ENCODE peak calls at places on chromosomes 11 and 22, in five cellular contexts. D is 8988T, V is A549, E is spleen, Y is fibroblast of the conjunctiva. Q is an unnamed sample.

GRCh38 chr11:96168623-96169022 is 174.4 kb downstream of the MAML2 start:
- DNase-seq in D (no peak), E (no peak), Y (peak), V (peak), Q (no peak)

GRCh38 chr11:77435972-77436371 is 37.9 kb downstream of the PAK1 start:
- DNase-seq in D (no peak), Y (no peak), E (no peak), V (no peak), Q (no peak)

GRCh38 chr11:81005595-81005994 is 1564.8 kb upstream of the TENM4 start:
- DNase-seq in E (no peak), D (no peak), Y (peak), V (peak), Q (no peak)

GRCh38 chr22:39252461-39253391 is 7.9 kb upstream of the PDGFB start:
- DNase-seq in D (no peak), V (no peak), E (no peak), Y (no peak), Q (no peak)

GRCh38 chr11:55655096-55655495 is 6.9 kb upstream of the OR4C6 start:
- DNase-seq in D (no peak), Y (no peak), E (no peak), V (no peak), Q (no peak)

GRCh38 chr22:37802310-37803194 is 5.2 kb upstream of the GCAT start:
- DNase-seq in V (no peak), Y (no peak), D (peak), E (no peak), Q (peak)

GRCh38 chr11:12390258-12390657 is 12.9 kb downstream of the PARVA start:
- DNase-seq in Y (no peak), E (no peak), D (no peak), V (no peak), Q (no peak)

GRCh38 chr11:68044898-68045351 is 6.1 kb downstream of the TCIRG1 start:
- DNase-seq in E (peak), Y (no peak), D (no peak), V (no peak), Q (no peak)

GRCh38 chr11:101566626-101567025 is 17.2 kb downstream of the TRPC6 start:
- DNase-seq in V (no peak), Y (no peak), E (no peak), D (no peak), Q (no peak)

GRCh38 chr11:94844031-94844430 is 75.9 kb downstream of the AMOTL1 start:
- DNase-seq in E (no peak), D (no peak), V (no peak), Y (no peak), Q (no peak)

GRCh38 chr11:2929880-2930704 is 872 bp upstream of the PHLDA2 start:
- DNase-seq in E (peak), V (peak), D (peak), Y (no peak), Q (peak)

Q was measured in NCI-H146.